ENCODE peak calls at places on chromosomes 7 and 10, in six cellular contexts. V is HuH-7.5, K is mucosa of descending colon, J is AG08395, C is activated T-cell treated with anti-CD3 and anti-CD28 coated beads for 1 hour, O is amniotic stem cell. Z is an unnamed sample.

GRCh38 chr10:32411797-32412498 is 34.0 kb upstream of the CCDC7 start:
- DNase-seq in K (no peak), C (no peak), V (no peak), J (no peak), O (no peak), Z (no peak)

GRCh38 chr10:80529604-80530003 is 8.1 kb upstream of the SH2D4B start:
- DNase-seq in J (no peak), V (no peak), K (no peak), O (no peak), C (peak), Z (peak)

GRCh38 chr7:142383826-142384507 is 126.1 kb upstream of the PRSS58 start:
- DNase-seq in O (no peak), C (no peak), J (no peak), K (no peak), V (no peak), Z (no peak)

GRCh38 chr7:90720970-90721768 is 125.0 kb downstream of the CDK14 start:
- DNase-seq in O (no peak), J (peak), V (peak), C (no peak), K (peak), Z (no peak)

GRCh38 chr10:32163774-32164148 is 107.5 kb upstream of the KIF5B start:
- DNase-seq in O (no peak), K (peak), V (no peak), J (no peak), C (no peak), Z (no peak)

GRCh38 chr7:107743567-107744344 is at the start of gene CBLL1:
- DNase-seq in C (peak), K (peak), V (peak), O (peak), J (peak), Z (peak)

GRCh38 chr7:44849277-44850210 is 1.7 kb upstream of the H2AZ2 start:
- DNase-seq in J (no peak), K (no peak), C (no peak), O (no peak), V (no peak), Z (no peak)

GRCh38 chr10:119308556-119309422 is 101.4 kb downstream of the GRK5 start:
- DNase-seq in J (no peak), V (no peak), O (no peak), K (no peak), C (no peak), Z (no peak)

GRCh38 chr10:44628921-44629320 is 244.0 kb upstream of the CXCL12 start:
- DNase-seq in K (no peak), C (no peak), O (peak), V (no peak), J (peak), Z (no peak)

GRCh38 chr7:25780904-25781303 is 371.1 kb upstream of the NFE2L3 start:
- DNase-seq in K (no peak), J (no peak), C (no peak), V (no peak), O (no peak), Z (no peak)

GRCh38 chr10:88245974-88246511 is 337.1 kb downstream of the RNLS start:
- DNase-seq in O (no peak), C (no peak), K (no peak), V (no peak), J (peak), Z (no peak)

GRCh38 chr10:48945441-48946143 is 6.0 kb upstream of the LRRC18 start:
- DNase-seq in C (no peak), V (no peak), O (no peak), K (peak), J (no peak), Z (no peak)

GRCh38 chr7:137091396-137091795 is 222.9 kb downstream of the CHRM2 start:
- DNase-seq in O (no peak), C (no peak), J (peak), V (no peak), K (no peak), Z (no peak)

GRCh38 chr7:117873933-117874530 is 791 bp upstream of the CTTNBP2 start:
- DNase-seq in J (no peak), V (no peak), K (no peak), C (no peak), O (no peak), Z (no peak)

GRCh38 chr7:152512711-152513110 is 76.9 kb upstream of the KMT2C start:
- DNase-seq in K (no peak), J (no peak), O (no peak), V (no peak), C (no peak), Z (peak)

GRCh38 chr10:13272164-13272571 is 27.7 kb downstream of the PHYH start:
- DNase-seq in O (no peak), K (peak), C (no peak), V (no peak), J (peak), Z (no peak)

GRCh38 chr7:23277359-23277989 is 21.7 kb upstream of the MALSU1 start:
- DNase-seq in V (peak), O (peak), K (no peak), C (no peak), J (peak), Z (no peak)

GRCh38 chr7:105682331-105683070 is 101.2 kb upstream of the EFCAB10 start:
- DNase-seq in J (no peak), O (no peak), V (no peak), K (no peak), C (no peak), Z (no peak)

GRCh38 chr10:99084161-99084560 is 151.5 kb downstream of the HPSE2 start:
- DNase-seq in O (no peak), C (no peak), V (no peak), J (no peak), K (no peak), Z (no peak)

GRCh38 chr7:66173856-66174255 is 31.3 kb upstream of the TPST1 start:
- DNase-seq in K (no peak), V (no peak), O (no peak), J (peak), C (no peak), Z (no peak)

GRCh38 chr10:70832852-70833542 is 17.2 kb downstream of the SGPL1 start:
- DNase-seq in K (no peak), J (peak), C (no peak), O (peak), V (no peak), Z (no peak)

GRCh38 chr7:41916450-41916927 is 213.6 kb upstream of the INHBA start:
- DNase-seq in C (no peak), V (no peak), O (peak), K (no peak), J (peak), Z (no peak)

GRCh38 chr7:44736896-44737295 is 11.8 kb upstream of the ZMIZ2 start:
- DNase-seq in V (no peak), C (no peak), K (no peak), J (no peak), O (no peak), Z (no peak)

GRCh38 chr7:6278749-6279310 is 6.4 kb upstream of the CYTH3 start:
- DNase-seq in O (no peak), K (no peak), J (no peak), C (no peak), V (no peak), Z (no peak)

GRCh38 chr10:25682203-25682950 is 251.7 kb upstream of the MYO3A start:
- DNase-seq in J (no peak), K (no peak), O (no peak), C (no peak), V (no peak), Z (no peak)

GRCh38 chr7:70533614-70534013 is 598.3 kb upstream of the GALNT17 start:
- DNase-seq in K (no peak), C (no peak), O (no peak), V (no peak), J (no peak), Z (no peak)

GRCh38 chr10:114698271-114699185 is 40.5 kb upstream of the ABLIM1 start:
- DNase-seq in C (no peak), J (peak), O (no peak), K (no peak), V (no peak), Z (no peak)

GRCh38 chr7:13327669-13328068 is 640.2 kb downstream of the ARL4A start:
- DNase-seq in O (no peak), V (no peak), J (no peak), K (no peak), C (no peak), Z (no peak)

GRCh38 chr10:17387861-17388503 is 66.4 kb downstream of the ST8SIA6 start:
- DNase-seq in V (peak), K (no peak), J (peak), O (no peak), C (no peak), Z (no peak)

GRCh38 chr7:134766779-134767566 is 12.5 kb upstream of the CALD1 start:
- DNase-seq in J (no peak), C (no peak), V (no peak), O (no peak), K (no peak), Z (no peak)

GRCh38 chr10:5981529-5981928 is 4.2 kb upstream of the IL15RA start:
- DNase-seq in C (no peak), V (no peak), J (no peak), O (no peak), K (no peak), Z (no peak)

GRCh38 chr7:131111081-131111576 is 216.5 kb upstream of the MKLN1 start:
- DNase-seq in J (peak), C (no peak), V (no peak), K (no peak), O (no peak), Z (no peak)

GRCh38 chr10:34292675-34293074 is 522.4 kb downstream of the PARD3 start:
- DNase-seq in V (no peak), K (no peak), O (no peak), C (no peak), J (no peak), Z (no peak)

Z was measured in activated naive CD4-positive, alpha-beta T cell treated with anti-CD3 and anti-CD28 coated beads, Interleukin-2, amount 50 U/mL, for 16 hours.